ENCODE peak calls at places on chromosome 3, in five cellular contexts. W, S, O, Q and T are unnamed samples.

GRCh38 chr3:167710552-167710951 is 24.1 kb downstream of the PDCD10 start:
- DNase-seq in W (no peak), S (no peak), O (no peak), Q (no peak), T (no peak)

GRCh38 chr3:117480981-117481380 is 771.4 kb downstream of the TUSC7 start:
- DNase-seq in W (no peak), S (no peak), O (no peak), Q (no peak), T (no peak)

GRCh38 chr3:131960324-131960723 is 74.5 kb downstream of the CPNE4 start:
- DNase-seq in W (no peak), S (no peak), O (no peak), Q (no peak), T (no peak)

GRCh38 chr3:113712129-113712528 is 15.7 kb upstream of the USF3 start:
- DNase-seq in W (no peak), S (no peak), O (no peak), Q (no peak), T (no peak)

GRCh38 chr3:53554559-53555511 is 60.4 kb downstream of the CACNA1D start:
- DNase-seq in W (no peak), S (no peak), O (no peak), Q (peak), T (no peak)

GRCh38 chr3:43691120-43692002 is 623 bp downstream of the ABHD5 start:
- DNase-seq in W (peak), S (no peak), O (peak), Q (no peak), T (peak)

GRCh38 chr3:155629006-155629405 is 115.9 kb downstream of the PLCH1 start:
- DNase-seq in W (no peak), S (no peak), O (no peak), Q (no peak), T (no peak)

GRCh38 chr3:188827593-188827992 is 344.2 kb upstream of the TPRG1 start:
- DNase-seq in W (no peak), S (no peak), O (no peak), Q (no peak), T (no peak)

GRCh38 chr3:101381809-101382208 is 61.4 kb upstream of the IMPG2 start:
- DNase-seq in W (peak), S (no peak), O (peak), Q (no peak), T (peak)

GRCh38 chr3:144052275-144052674 is 80.7 kb downstream of the DIPK2A start:
- DNase-seq in W (no peak), S (no peak), O (no peak), Q (no peak), T (no peak)

GRCh38 chr3:42839616-42840015 is 30.4 kb downstream of the ACKR2 start:
- DNase-seq in W (peak), S (no peak), O (peak), Q (peak), T (peak)

GRCh38 chr3:13556214-13556613 is 7.3 kb downstream of the FBLN2 start:
- DNase-seq in W (no peak), S (no peak), O (no peak), Q (no peak), T (no peak)

GRCh38 chr3:179069762-179070390 is 1.7 kb downstream of the ZMAT3 start:
- DNase-seq in W (no peak), S (no peak), O (no peak), Q (no peak), T (no peak)

GRCh38 chr3:85821130-85821756 is 862.5 kb downstream of the CADM2 start:
- DNase-seq in W (no peak), S (peak), O (peak), Q (no peak), T (no peak)

GRCh38 chr3:152365126-152365525 is 96.4 kb downstream of the MBNL1 start:
- DNase-seq in W (no peak), S (no peak), O (no peak), Q (no peak), T (no peak)

GRCh38 chr3:133472242-133472641 is 72.4 kb downstream of the BFSP2 start:
- DNase-seq in W (no peak), S (no peak), O (no peak), Q (no peak), T (no peak)

GRCh38 chr3:49019941-49020334 is 1.6 kb upstream of the DALRD3 start:
- DNase-seq in W (no peak), S (no peak), O (no peak), Q (no peak), T (no peak)

GRCh38 chr3:80451393-80451792 is 683.6 kb upstream of the ROBO1 start:
- DNase-seq in W (no peak), S (no peak), O (no peak), Q (no peak), T (no peak)

GRCh38 chr3:81891056-81891455 is 129.6 kb upstream of the GBE1 start:
- DNase-seq in W (no peak), S (no peak), O (no peak), Q (no peak), T (no peak)

GRCh38 chr3:58346368-58346767 is 13.7 kb downstream of the PXK start:
- DNase-seq in W (no peak), S (no peak), O (no peak), Q (no peak), T (no peak)

GRCh38 chr3:133874761-133875438 is 20.8 kb downstream of the RAB6B start:
- DNase-seq in W (no peak), S (no peak), O (no peak), Q (no peak), T (no peak)

GRCh38 chr3:178036745-178037144 is 499.5 kb upstream of the KCNMB2 start:
- DNase-seq in W (no peak), S (no peak), O (no peak), Q (no peak), T (no peak)

GRCh38 chr3:18224406-18224805 is 200.7 kb downstream of the SATB1 start:
- DNase-seq in W (no peak), S (no peak), O (no peak), Q (no peak), T (no peak)

GRCh38 chr3:39664931-39665330 is 144.5 kb upstream of the MYRIP start:
- DNase-seq in W (no peak), S (no peak), O (no peak), Q (no peak), T (no peak)

GRCh38 chr3:168395551-168395950 is 299.8 kb upstream of the GOLIM4 start:
- DNase-seq in W (no peak), S (no peak), O (no peak), Q (no peak), T (no peak)

GRCh38 chr3:53074761-53075742 is 29.2 kb upstream of the SFMBT1 start:
- DNase-seq in W (no peak), S (no peak), O (no peak), Q (no peak), T (no peak)

GRCh38 chr3:18572809-18573208 is 147.7 kb upstream of the SATB1 start:
- DNase-seq in W (no peak), S (no peak), O (no peak), Q (no peak), T (no peak)

GRCh38 chr3:124802054-124802698 is 71.9 kb downstream of the UMPS start:
- DNase-seq in W (no peak), S (no peak), O (no peak), Q (no peak), T (no peak)

DNA sequence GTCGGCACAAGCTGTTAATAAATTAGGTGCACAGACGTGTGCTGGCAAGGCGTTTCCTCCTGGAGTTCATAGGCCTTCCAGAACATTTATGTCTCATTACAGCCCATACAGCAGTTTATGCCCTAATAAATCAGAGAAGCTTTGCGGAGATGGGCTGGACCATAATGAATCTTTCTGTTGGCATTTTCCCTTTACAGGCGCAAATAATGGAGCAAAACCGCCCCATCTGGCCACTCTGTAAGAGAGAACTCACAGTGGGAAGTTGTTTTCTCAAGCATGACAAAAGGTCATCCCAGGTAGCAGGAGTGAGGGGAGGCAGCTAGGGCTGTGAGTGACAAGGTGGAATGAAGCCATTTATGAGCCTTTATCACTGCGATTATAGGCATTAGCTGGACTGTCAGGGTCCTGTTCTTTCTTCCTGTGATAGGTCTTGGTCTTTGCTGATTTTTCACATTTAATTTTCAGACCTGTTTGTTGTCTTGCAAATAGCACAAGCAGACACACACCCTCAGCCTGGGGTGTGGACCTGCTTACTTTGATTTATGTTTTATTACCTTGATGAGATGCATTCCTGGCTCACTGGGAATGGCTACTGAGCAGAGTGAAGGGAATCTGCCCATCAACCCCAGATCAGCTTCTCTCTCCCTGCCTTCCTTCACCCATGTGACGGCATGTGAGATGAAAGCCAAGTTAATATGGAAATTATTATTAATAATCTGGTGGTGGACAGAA is 257.4 kb downstream of the LRTM1 start:
- DNase-seq in W (no peak), S (no peak), O (no peak), Q (no peak), T (no peak)
- TF ChIP-seq SRF in W (no peak), S (no peak), O (no peak), Q (no peak), T (no peak)

GRCh38 chr3:140224307-140224706 is 289.3 kb downstream of the CLSTN2 start:
- DNase-seq in W (no peak), S (no peak), O (no peak), Q (no peak), T (no peak)

GRCh38 chr3:140225996-140226395 is 291.0 kb downstream of the CLSTN2 start:
- DNase-seq in W (no peak), S (no peak), O (no peak), Q (no peak), T (no peak)

GRCh38 chr3:140219923-140220452 is 285.0 kb downstream of the CLSTN2 start:
- DNase-seq in W (no peak), S (no peak), O (no peak), Q (no peak), T (no peak)

GRCh38 chr3:140223197-140223596 is 288.2 kb downstream of the CLSTN2 start:
- DNase-seq in W (no peak), S (no peak), O (no peak), Q (no peak), T (no peak)

GRCh38 chr3:140223631-140224030 is 288.6 kb downstream of the CLSTN2 start:
- DNase-seq in W (no peak), S (no peak), O (peak), Q (no peak), T (no peak)
- TF ChIP-seq SRF in W (no peak), S (no peak), O (no peak), Q (no peak), T (no peak)

GRCh38 chr3:159896543-159896942 is 92.1 kb upstream of the IL12A start:
- DNase-seq in W (no peak), S (no peak), O (no peak), Q (no peak), T (no peak)

GRCh38 chr3:159892801-159893200 is 95.8 kb upstream of the IL12A start:
- DNase-seq in W (no peak), S (no peak), O (no peak), Q (no peak), T (no peak)

GRCh38 chr3:159895430-159895829 is 93.2 kb upstream of the IL12A start:
- DNase-seq in W (no peak), S (no peak), O (no peak), Q (no peak), T (no peak)

GRCh38 chr3:159894386-159894785 is 94.2 kb upstream of the IL12A start:
- DNase-seq in W (no peak), S (no peak), O (no peak), Q (no peak), T (no peak)

GRCh38 chr3:159892171-159892791 is 96.4 kb upstream of the IL12A start:
- DNase-seq in W (no peak), S (no peak), O (no peak), Q (no peak), T (no peak)
- TF ChIP-seq SRF in W (no peak), S (no peak), O (no peak), Q (no peak), T (no peak)

GRCh38 chr3:193593666-193594025 is 638 bp downstream of the OPA1 start:
- DNase-seq in W (peak), S (no peak), O (peak), Q (no peak), T (no peak)
- TF ChIP-seq SRF in W (no peak), S (no peak), O (no peak), Q (no peak), T (no peak)

DNA sequence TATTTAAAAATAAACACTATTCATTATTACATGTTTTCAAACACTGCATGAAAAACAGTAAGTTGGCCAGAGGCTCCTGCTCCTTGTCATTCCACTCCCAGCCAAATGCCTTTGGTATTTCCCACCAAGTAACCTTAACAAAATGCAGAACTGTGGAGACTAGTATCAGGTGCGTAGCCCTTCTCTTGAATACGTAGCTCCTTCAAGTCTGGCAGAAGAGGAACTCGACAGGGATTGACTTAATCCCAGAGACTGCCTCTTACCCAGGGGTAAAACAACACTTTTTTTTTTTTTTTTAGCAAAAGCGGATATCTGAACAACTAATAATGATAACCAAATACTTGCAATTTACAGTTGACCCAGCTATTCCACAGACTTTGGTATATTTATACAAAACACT is 738 bp downstream of the COMMD2 start:
- DNase-seq in W (no peak), S (no peak), O (no peak), Q (no peak), T (no peak)
- TF ChIP-seq SRF in W (no peak), S (no peak), O (no peak), Q (no peak), T (no peak)